ENCODE peak calls at places on chromosome 18, in five cellular contexts. G, F, R, T and B are unnamed samples.

GRCh38 chr18:42274488-42275137 is 319.6 kb downstream of the PIK3C3 start:
- DNase-seq in G (peak; percentile 54), F (no peak), R (no peak), T (no peak), B (no peak)

GRCh38 chr18:58843662-58844035 is 21.0 kb upstream of the ZNF532 start:
- DNase-seq in G (no peak), F (no peak), R (no peak), T (no peak), B (no peak)

GRCh38 chr18:58119819-58120218 is 75.8 kb downstream of the NEDD4L start:
- DNase-seq in G (no peak), F (no peak), R (no peak), T (no peak), B (no peak)

GRCh38 chr18:45664824-45665763 is 49.8 kb downstream of the SLC14A2 start:
- DNase-seq in G (peak; percentile 71), F (peak; percentile 55), R (no peak), T (no peak), B (peak; percentile 71)

GRCh38 chr18:45061359-45061758 is 380.7 kb downstream of the SETBP1 start:
- DNase-seq in G (no peak), F (no peak), R (no peak), T (no peak), B (no peak)

GRCh38 chr18:71865888-71866287 is 678.3 kb downstream of the CBLN2 start:
- DNase-seq in G (no peak), F (no peak), R (no peak), T (no peak), B (no peak)

GRCh38 chr18:70166668-70167067 is 38.8 kb downstream of the RTTN start:
- DNase-seq in G (no peak), F (no peak), R (no peak), T (no peak), B (no peak)

GRCh38 chr18:35376742-35377695 is at the start of gene ZNF396:
- DNase-seq in G (peak; percentile 89), F (peak; percentile 86), R (no peak), T (peak; percentile 94), B (peak; percentile 86)

GRCh38 chr18:49976810-49977209 is 163.5 kb upstream of the ACAA2 start:
- DNase-seq in G (no peak), F (no peak), R (no peak), T (peak; percentile 50), B (no peak)

GRCh38 chr18:30192216-30192615 is 850.3 kb downstream of the DSC3 start:
- DNase-seq in G (no peak), F (no peak), R (no peak), T (no peak), B (no peak)

GRCh38 chr18:57841568-57841967 is 38.5 kb upstream of the ATP8B1 start:
- DNase-seq in G (no peak), F (no peak), R (peak; percentile 79), T (no peak), B (no peak)

GRCh38 chr18:60024345-60024744 is 124.5 kb downstream of the PMAIP1 start:
- DNase-seq in G (no peak), F (no peak), R (no peak), T (no peak), B (no peak)

GRCh38 chr18:60021556-60021955 is 121.8 kb downstream of the PMAIP1 start:
- DNase-seq in G (no peak), F (no peak), R (no peak), T (no peak), B (no peak)

GRCh38 chr18:60022671-60023276 is 123.0 kb downstream of the PMAIP1 start:
- DNase-seq in G (no peak), F (no peak), R (peak; percentile 7), T (no peak), B (no peak)

GRCh38 chr18:60027397-60027796 is 127.6 kb downstream of the PMAIP1 start:
- DNase-seq in G (peak; percentile 47), F (no peak), R (no peak), T (no peak), B (no peak)

DNA sequence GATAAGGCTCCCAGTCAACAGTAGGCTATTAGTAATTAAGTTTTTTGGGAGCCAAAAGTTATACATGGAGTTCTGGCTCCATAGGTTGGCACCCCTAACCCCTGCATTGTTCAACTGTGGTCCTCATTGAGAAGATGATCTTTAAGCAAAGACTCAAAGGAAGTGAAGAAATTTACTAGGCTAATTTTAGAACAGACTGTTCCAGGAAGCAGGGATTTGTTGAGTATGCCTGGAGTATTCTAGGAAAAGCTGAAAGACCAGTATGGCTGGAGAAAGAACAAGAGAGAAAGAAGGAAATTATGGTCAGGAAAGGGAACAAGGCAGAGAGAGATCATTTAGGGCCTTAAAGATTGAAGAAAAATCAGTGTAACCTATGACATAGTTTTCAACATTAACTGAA is 125.1 kb downstream of the PMAIP1 start:
- DNase-seq in G (no peak), F (no peak), R (no peak), T (no peak), B (no peak)
- TF ChIP-seq EP300 in G (no peak), F (no peak), R (no peak), T (no peak), B (no peak)

DNA sequence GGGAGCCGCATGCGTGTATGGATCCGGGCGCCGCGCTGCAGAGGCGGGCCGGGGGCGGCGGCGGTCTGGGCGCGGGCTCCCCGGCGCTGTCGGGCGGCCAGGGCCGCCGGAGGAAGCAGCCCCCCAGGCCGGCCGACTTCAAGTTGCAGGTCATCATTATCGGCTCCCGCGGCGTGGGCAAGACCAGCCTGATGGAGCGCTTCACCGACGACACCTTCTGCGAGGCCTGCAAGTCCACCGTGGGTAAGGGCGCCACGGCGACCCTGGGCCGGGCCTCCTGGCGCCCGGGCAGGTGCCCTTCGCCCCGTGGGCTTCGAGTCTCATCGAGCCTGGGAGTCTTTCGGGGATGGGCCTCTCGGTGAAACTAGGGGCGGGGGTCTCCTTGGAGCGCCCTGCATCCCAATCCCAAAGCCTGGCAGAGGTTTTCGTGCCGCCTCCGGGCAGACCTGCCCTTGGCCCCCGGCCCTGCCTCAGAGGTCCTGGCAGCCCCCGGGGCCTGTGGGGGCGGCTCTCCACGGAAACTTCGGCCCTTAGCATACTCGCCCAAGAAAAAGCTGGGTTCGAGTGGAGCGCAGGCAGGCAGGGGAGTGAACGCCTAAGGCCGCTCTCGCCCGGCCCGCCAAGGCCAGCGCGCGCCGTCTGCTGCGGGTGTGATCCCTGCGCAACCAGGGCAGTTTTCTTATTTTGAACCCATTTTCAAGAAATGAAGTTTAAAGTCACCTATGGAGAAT is 639 bp downstream of the RAB12 start:
- DNase-seq in G (peak; percentile 65), F (no peak), R (no peak), T (no peak), B (no peak)
- TF ChIP-seq POLR2AphosphoS5 in G (no peak), F (no peak), R (no peak), T (no peak), B (no peak)

GRCh38 chr18:62717059-62717849 is 1.9 kb downstream of the PHLPP1 start:
- DNase-seq in G (peak; percentile 12), F (no peak), R (no peak), T (no peak), B (peak; percentile 52)
- TF ChIP-seq EP300 in G (no peak), F (no peak), R (no peak), T (no peak), B (no peak)

GRCh38 chr18:79949571-79950439 is 1.6 kb downstream of the SLC66A2 start:
- DNase-seq in G (no peak), F (no peak), R (no peak), T (peak; percentile 83), B (peak; percentile 32)
- TF ChIP-seq POLR2AphosphoS5 in G (no peak), F (no peak), R (no peak), T (no peak), B (no peak)

DNA sequence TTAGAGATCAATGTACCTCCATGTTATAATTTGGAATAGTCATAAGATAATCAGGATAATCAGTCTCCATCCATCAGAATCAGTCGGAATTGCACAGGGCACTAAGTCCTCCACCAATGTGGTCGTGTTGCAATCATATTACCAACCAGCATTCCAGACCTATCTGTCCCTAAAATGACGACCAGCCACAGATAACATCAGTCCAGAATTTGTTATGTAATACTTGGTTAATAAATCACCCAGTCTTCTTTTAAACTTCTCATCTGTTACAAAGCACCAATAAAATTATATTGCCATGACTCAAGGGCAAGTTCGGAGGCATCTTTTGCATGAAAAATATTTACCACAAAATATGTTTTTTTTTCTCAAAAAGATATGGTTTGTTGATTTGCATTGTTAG is 29.4 kb downstream of the PIEZO2 start:
- DNase-seq in G (no peak), F (no peak), R (no peak), T (no peak), B (no peak)
- TF ChIP-seq EP300 in G (no peak), F (no peak), R (no peak), T (no peak), B (no peak)

DNA sequence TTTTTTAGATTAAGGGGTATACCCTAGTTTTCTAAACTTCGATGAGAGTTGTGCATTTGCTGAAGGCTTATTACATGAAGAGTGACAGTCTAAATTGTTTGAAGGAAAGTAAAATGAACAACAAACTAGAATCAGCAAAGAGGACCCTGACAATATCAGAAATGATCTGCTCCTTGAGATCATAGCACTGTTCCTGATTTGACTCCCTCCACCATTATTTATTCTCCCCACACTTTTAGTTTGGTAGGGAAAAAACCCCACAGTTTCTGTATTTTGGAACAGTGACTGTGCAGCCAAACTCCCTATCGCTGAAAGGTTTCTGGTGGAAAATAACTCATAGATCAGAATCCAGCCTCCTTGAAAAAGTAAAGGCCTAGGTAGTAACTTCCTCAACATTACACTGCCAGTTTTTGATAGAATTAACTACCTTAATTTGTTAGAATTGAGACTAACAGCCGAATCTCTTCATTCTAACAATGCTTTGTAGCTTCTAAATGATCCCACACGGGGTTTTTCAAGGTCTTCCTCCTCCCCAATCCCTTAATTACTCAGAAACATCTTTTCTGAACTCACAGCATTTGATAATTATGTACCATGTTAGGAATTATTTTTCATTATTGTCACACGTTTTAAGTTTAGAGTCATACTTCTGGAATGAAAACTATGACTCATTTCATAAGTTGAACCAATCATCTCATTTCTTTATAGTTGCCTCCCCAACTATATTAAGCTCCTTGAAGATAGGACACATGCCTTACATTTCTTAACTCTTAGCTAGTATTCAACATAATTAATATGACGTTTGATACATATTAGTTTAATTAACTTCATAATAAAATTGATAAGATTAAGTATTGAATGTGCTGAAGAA is 2.9 kb downstream of the MYL12A start:
- DNase-seq in G (no peak), F (no peak), R (no peak), T (no peak), B (no peak)
- TF ChIP-seq POLR2AphosphoS5 in G (peak; percentile 54), F (peak; percentile 63), R (peak; percentile 85), T (no peak), B (peak; percentile 7)

DNA sequence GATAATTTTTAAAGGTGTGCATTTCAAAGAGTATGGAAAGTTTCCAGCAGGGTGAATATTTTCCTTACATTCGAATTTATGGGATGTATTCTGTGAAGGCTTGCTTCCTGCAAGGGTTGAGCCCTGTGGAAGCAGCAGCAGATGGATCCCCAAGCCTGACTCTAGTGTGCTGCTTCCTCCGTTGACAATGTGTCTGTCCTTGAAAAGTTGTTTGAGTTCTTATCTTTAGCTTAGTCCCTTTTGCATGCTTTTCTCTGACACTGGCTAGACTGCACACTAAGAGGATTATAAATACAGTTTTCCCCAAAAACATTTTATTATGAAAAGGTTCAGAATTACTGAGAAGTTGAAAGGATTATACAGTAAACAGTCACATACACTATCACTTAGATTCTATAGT is 86.3 kb downstream of the CEP192 start:
- DNase-seq in G (no peak), F (no peak), R (no peak), T (no peak), B (no peak)
- TF ChIP-seq EP300 in G (no peak), F (no peak), R (no peak), T (no peak), B (no peak)